ENCODE peak calls at places on chromosomes 16 and 17, in six cellular contexts. One of them, this sample, is unnamed.

GRCh38 chr17:75765981-75766380 is 989 bp upstream of the GALK1 start:
- DNase-seq in breast epithelium: no peak
- DNase-seq in AML-193: no peak
- DNase-seq in putamen: no peak
- DNase-seq in activated CD8-positive, alpha-beta memory T cell treated with anti-CD3 and anti-CD28 coated beads, Interleukin-2, amount 50 U/mL, for 4 hours: no peak
- DNase-seq in GM20000: no peak
- DNase-seq in this sample: no peak

GRCh38 chr17:82444941-82445521 is 5.5 kb downstream of the CYBC1 start:
- DNase-seq in activated CD8-positive, alpha-beta memory T cell treated with anti-CD3 and anti-CD28 coated beads, Interleukin-2, amount 50 U/mL, for 4 hours: no peak
- DNase-seq in GM20000: no peak
- DNase-seq in AML-193: no peak
- DNase-seq in breast epithelium: no peak
- DNase-seq in putamen: no peak
- DNase-seq in this sample: no peak

GRCh38 chr17:45110676-45111611 is 21.4 kb downstream of the PLCD3 start:
- DNase-seq in GM20000: no peak
- DNase-seq in AML-193: no peak
- DNase-seq in putamen: peak
- DNase-seq in activated CD8-positive, alpha-beta memory T cell treated with anti-CD3 and anti-CD28 coated beads, Interleukin-2, amount 50 U/mL, for 4 hours: no peak
- DNase-seq in breast epithelium: no peak
- DNase-seq in this sample: no peak

GRCh38 chr16:31452631-31453106 is 6.6 kb upstream of the ARMC5 start:
- DNase-seq in activated CD8-positive, alpha-beta memory T cell treated with anti-CD3 and anti-CD28 coated beads, Interleukin-2, amount 50 U/mL, for 4 hours: no peak
- DNase-seq in AML-193: no peak
- DNase-seq in breast epithelium: no peak
- DNase-seq in GM20000: no peak
- DNase-seq in putamen: no peak
- DNase-seq in this sample: no peak

GRCh38 chr16:24713379-24713778 is 16.1 kb upstream of the TNRC6A start:
- DNase-seq in GM20000: no peak
- DNase-seq in breast epithelium: no peak
- DNase-seq in activated CD8-positive, alpha-beta memory T cell treated with anti-CD3 and anti-CD28 coated beads, Interleukin-2, amount 50 U/mL, for 4 hours: no peak
- DNase-seq in AML-193: no peak
- DNase-seq in putamen: no peak
- DNase-seq in this sample: no peak

GRCh38 chr17:59330314-59330942 is 1.0 kb upstream of the YPEL2 start:
- DNase-seq in AML-193: no peak
- DNase-seq in putamen: no peak
- DNase-seq in activated CD8-positive, alpha-beta memory T cell treated with anti-CD3 and anti-CD28 coated beads, Interleukin-2, amount 50 U/mL, for 4 hours: no peak
- DNase-seq in GM20000: no peak
- DNase-seq in breast epithelium: no peak
- DNase-seq in this sample: no peak

GRCh38 chr16:89601906-89602272 is 11.6 kb upstream of the DPEP1 start:
- DNase-seq in activated CD8-positive, alpha-beta memory T cell treated with anti-CD3 and anti-CD28 coated beads, Interleukin-2, amount 50 U/mL, for 4 hours: no peak
- DNase-seq in GM20000: no peak
- DNase-seq in breast epithelium: no peak
- DNase-seq in AML-193: no peak
- DNase-seq in putamen: no peak
- DNase-seq in this sample: no peak

GRCh38 chr17:19343256-19343630 is 19.3 kb downstream of the B9D1 start:
- DNase-seq in AML-193: no peak
- DNase-seq in breast epithelium: peak
- DNase-seq in activated CD8-positive, alpha-beta memory T cell treated with anti-CD3 and anti-CD28 coated beads, Interleukin-2, amount 50 U/mL, for 4 hours: no peak
- DNase-seq in GM20000: no peak
- DNase-seq in putamen: no peak
- DNase-seq in this sample: no peak

GRCh38 chr16:48895142-48895541 is 285.2 kb upstream of the N4BP1 start:
- DNase-seq in putamen: no peak
- DNase-seq in AML-193: no peak
- DNase-seq in GM20000: no peak
- DNase-seq in activated CD8-positive, alpha-beta memory T cell treated with anti-CD3 and anti-CD28 coated beads, Interleukin-2, amount 50 U/mL, for 4 hours: no peak
- DNase-seq in breast epithelium: no peak
- DNase-seq in this sample: no peak

GRCh38 chr17:78934681-78935418 is 9.7 kb upstream of the TIMP2 start:
- DNase-seq in putamen: no peak
- DNase-seq in AML-193: no peak
- DNase-seq in activated CD8-positive, alpha-beta memory T cell treated with anti-CD3 and anti-CD28 coated beads, Interleukin-2, amount 50 U/mL, for 4 hours: no peak
- DNase-seq in breast epithelium: no peak
- DNase-seq in GM20000: no peak
- DNase-seq in this sample: no peak

GRCh38 chr16:86952769-86953168 is 364.4 kb downstream of the C16orf95 start:
- DNase-seq in activated CD8-positive, alpha-beta memory T cell treated with anti-CD3 and anti-CD28 coated beads, Interleukin-2, amount 50 U/mL, for 4 hours: no peak
- DNase-seq in AML-193: no peak
- DNase-seq in GM20000: no peak
- DNase-seq in breast epithelium: no peak
- DNase-seq in putamen: no peak
- DNase-seq in this sample: no peak

This sample was measured in KBM-7.